ENCODE peak calls at places on chromosomes 2 and 18, in nine cellular contexts. One of them, this sample, is unnamed.

GRCh38 chr2:5453648-5454390 is 238.4 kb upstream of the SOX11 start:
- DNase-seq in astrocyte of the spinal cord: peak; percentile 82
- DNase-seq in mesenchymal stem cell: peak; percentile 67
- DNase-seq in right cardiac atrium: no peak
- DNase-seq in sigmoid colon: no peak
- DNase-seq in mammary epithelial cell: peak; percentile 26
- DNase-seq in left ventricle myocardium inferior: no peak
- DNase-seq in PC-9: no peak
- DNase-seq in cardiac fibroblast: no peak
- DNase-seq in this sample: peak; percentile 62

GRCh38 chr18:74929110-74929509 is 279.8 kb downstream of the PTGR3 start:
- DNase-seq in astrocyte of the spinal cord: no peak
- DNase-seq in mesenchymal stem cell: no peak
- DNase-seq in left ventricle myocardium inferior: no peak
- DNase-seq in mammary epithelial cell: no peak
- DNase-seq in cardiac fibroblast: no peak
- DNase-seq in PC-9: no peak
- DNase-seq in sigmoid colon: no peak
- DNase-seq in right cardiac atrium: peak; percentile 63
- DNase-seq in this sample: no peak

GRCh38 chr2:85811173-85811849 is 57.5 kb downstream of the ATOH8 start:
- DNase-seq in PC-9: no peak
- DNase-seq in mesenchymal stem cell: no peak
- DNase-seq in mammary epithelial cell: no peak
- DNase-seq in astrocyte of the spinal cord: peak; percentile 49
- DNase-seq in cardiac fibroblast: peak; percentile 66
- DNase-seq in right cardiac atrium: peak; percentile 93
- DNase-seq in left ventricle myocardium inferior: peak; percentile 63
- DNase-seq in sigmoid colon: no peak
- DNase-seq in this sample: peak; percentile 35

GRCh38 chr2:54083440-54083839 is 32.0 kb upstream of the ACYP2 start:
- DNase-seq in astrocyte of the spinal cord: peak; percentile 26
- DNase-seq in mesenchymal stem cell: peak; percentile 37
- DNase-seq in cardiac fibroblast: no peak
- DNase-seq in right cardiac atrium: no peak
- DNase-seq in sigmoid colon: no peak
- DNase-seq in PC-9: no peak
- DNase-seq in left ventricle myocardium inferior: no peak
- DNase-seq in mammary epithelial cell: no peak
- DNase-seq in this sample: peak; percentile 48

GRCh38 chr2:29963972-29964570 is 42.7 kb upstream of the ALK start:
- DNase-seq in left ventricle myocardium inferior: no peak
- DNase-seq in mammary epithelial cell: no peak
- DNase-seq in right cardiac atrium: no peak
- DNase-seq in mesenchymal stem cell: no peak
- DNase-seq in PC-9: no peak
- DNase-seq in sigmoid colon: no peak
- DNase-seq in astrocyte of the spinal cord: no peak
- DNase-seq in cardiac fibroblast: no peak
- DNase-seq in this sample: no peak

GRCh38 chr2:6081955-6082354 is 389.8 kb downstream of the SOX11 start:
- DNase-seq in cardiac fibroblast: no peak
- DNase-seq in astrocyte of the spinal cord: no peak
- DNase-seq in sigmoid colon: no peak
- DNase-seq in right cardiac atrium: no peak
- DNase-seq in mesenchymal stem cell: no peak
- DNase-seq in mammary epithelial cell: no peak
- DNase-seq in PC-9: no peak
- DNase-seq in left ventricle myocardium inferior: no peak
- DNase-seq in this sample: no peak

GRCh38 chr2:161422812-161423211 is 6.7 kb downstream of the TBR1 start:
- DNase-seq in astrocyte of the spinal cord: no peak
- DNase-seq in right cardiac atrium: no peak
- DNase-seq in cardiac fibroblast: no peak
- DNase-seq in left ventricle myocardium inferior: no peak
- DNase-seq in sigmoid colon: no peak
- DNase-seq in mammary epithelial cell: no peak
- DNase-seq in mesenchymal stem cell: no peak
- DNase-seq in PC-9: no peak
- DNase-seq in this sample: no peak

GRCh38 chr2:85523062-85523905 is 15.7 kb upstream of the MAT2A start:
- DNase-seq in cardiac fibroblast: no peak
- DNase-seq in sigmoid colon: no peak
- DNase-seq in mesenchymal stem cell: no peak
- DNase-seq in left ventricle myocardium inferior: no peak
- DNase-seq in astrocyte of the spinal cord: no peak
- DNase-seq in PC-9: no peak
- DNase-seq in right cardiac atrium: no peak
- DNase-seq in mammary epithelial cell: no peak
- DNase-seq in this sample: no peak

GRCh38 chr2:9847140-9847539 is 3.9 kb downstream of the TAF1B start:
- DNase-seq in left ventricle myocardium inferior: no peak
- DNase-seq in right cardiac atrium: no peak
- DNase-seq in mesenchymal stem cell: no peak
- DNase-seq in mammary epithelial cell: peak; percentile 17
- DNase-seq in astrocyte of the spinal cord: no peak
- DNase-seq in PC-9: peak; percentile 52
- DNase-seq in cardiac fibroblast: peak; percentile 19
- DNase-seq in sigmoid colon: no peak
- DNase-seq in this sample: peak; percentile 76

GRCh38 chr2:109285244-109285651 is 156.2 kb downstream of the SH3RF3 start:
- DNase-seq in mammary epithelial cell: no peak
- DNase-seq in right cardiac atrium: no peak
- DNase-seq in PC-9: no peak
- DNase-seq in left ventricle myocardium inferior: no peak
- DNase-seq in astrocyte of the spinal cord: peak; percentile 90
- DNase-seq in sigmoid colon: peak; percentile 39
- DNase-seq in mesenchymal stem cell: no peak
- DNase-seq in cardiac fibroblast: peak; percentile 31
- DNase-seq in this sample: peak; percentile 57

GRCh38 chr2:55000335-55000734 is 49.9 kb downstream of the RTN4 start:
- DNase-seq in right cardiac atrium: no peak
- DNase-seq in mesenchymal stem cell: no peak
- DNase-seq in cardiac fibroblast: no peak
- DNase-seq in sigmoid colon: no peak
- DNase-seq in PC-9: no peak
- DNase-seq in mammary epithelial cell: no peak
- DNase-seq in left ventricle myocardium inferior: no peak
- DNase-seq in astrocyte of the spinal cord: no peak
- DNase-seq in this sample: no peak

GRCh38 chr2:15201009-15201408 is 360.1 kb downstream of the NBAS start:
- DNase-seq in mesenchymal stem cell: no peak
- DNase-seq in sigmoid colon: no peak
- DNase-seq in right cardiac atrium: no peak
- DNase-seq in left ventricle myocardium inferior: no peak
- DNase-seq in PC-9: no peak
- DNase-seq in astrocyte of the spinal cord: no peak
- DNase-seq in cardiac fibroblast: no peak
- DNase-seq in mammary epithelial cell: no peak
- DNase-seq in this sample: no peak

GRCh38 chr2:45253151-45253550 is 243.9 kb upstream of the SIX2 start:
- DNase-seq in cardiac fibroblast: no peak
- DNase-seq in astrocyte of the spinal cord: no peak
- DNase-seq in PC-9: no peak
- DNase-seq in sigmoid colon: no peak
- DNase-seq in mesenchymal stem cell: no peak
- DNase-seq in right cardiac atrium: no peak
- DNase-seq in mammary epithelial cell: no peak
- DNase-seq in left ventricle myocardium inferior: no peak
- DNase-seq in this sample: no peak

GRCh38 chr18:13436596-13436995 is 218.0 kb downstream of the LDLRAD4 start:
- DNase-seq in astrocyte of the spinal cord: no peak
- DNase-seq in right cardiac atrium: no peak
- DNase-seq in PC-9: no peak
- DNase-seq in mammary epithelial cell: no peak
- DNase-seq in sigmoid colon: peak; percentile 60
- DNase-seq in cardiac fibroblast: no peak
- DNase-seq in mesenchymal stem cell: no peak
- DNase-seq in left ventricle myocardium inferior: no peak
- DNase-seq in this sample: no peak

GRCh38 chr2:165470351-165470750 is 853 bp downstream of the CSRNP3 start:
- DNase-seq in PC-9: no peak
- DNase-seq in mammary epithelial cell: no peak
- DNase-seq in sigmoid colon: no peak
- DNase-seq in right cardiac atrium: no peak
- DNase-seq in mesenchymal stem cell: no peak
- DNase-seq in left ventricle myocardium inferior: no peak
- DNase-seq in astrocyte of the spinal cord: no peak
- DNase-seq in cardiac fibroblast: no peak
- DNase-seq in this sample: no peak

GRCh38 chr18:36381075-36381474 is 83.6 kb downstream of the FHOD3 start:
- DNase-seq in sigmoid colon: no peak
- DNase-seq in mesenchymal stem cell: no peak
- DNase-seq in right cardiac atrium: no peak
- DNase-seq in left ventricle myocardium inferior: no peak
- DNase-seq in cardiac fibroblast: no peak
- DNase-seq in astrocyte of the spinal cord: peak; percentile 23
- DNase-seq in mammary epithelial cell: no peak
- DNase-seq in PC-9: no peak
- DNase-seq in this sample: no peak
- H3K4me3 ChIP-seq in sigmoid colon: no peak overlapping the region
- H3K4me3 ChIP-seq in mesenchymal stem cell: no peak overlapping the region
- H3K4me3 ChIP-seq in right cardiac atrium: no peak overlapping the region
- H3K4me3 ChIP-seq in left ventricle myocardium inferior: no peak overlapping the region
- H3K4me3 ChIP-seq in cardiac fibroblast: no peak overlapping the region
- H3K4me3 ChIP-seq in astrocyte of the spinal cord: no peak overlapping the region
- H3K4me3 ChIP-seq in mammary epithelial cell: no peak overlapping the region
- H3K4me3 ChIP-seq in PC-9: no peak overlapping the region
- H3K4me3 ChIP-seq in this sample: no peak overlapping the region

GRCh38 chr2:46701152-46701551 is 214.5 kb downstream of the MCFD2 start:
- DNase-seq in astrocyte of the spinal cord: peak; percentile 63
- DNase-seq in left ventricle myocardium inferior: no peak
- DNase-seq in PC-9: no peak
- DNase-seq in mammary epithelial cell: peak; percentile 13
- DNase-seq in right cardiac atrium: no peak
- DNase-seq in sigmoid colon: no peak
- DNase-seq in mesenchymal stem cell: peak; percentile 64
- DNase-seq in cardiac fibroblast: peak; percentile 58
- DNase-seq in this sample: peak; percentile 47
- H3K4me3 ChIP-seq in astrocyte of the spinal cord: peak overlapping the region; percentile 88
- H3K4me3 ChIP-seq in left ventricle myocardium inferior: peak overlapping the region; percentile 76
- H3K4me3 ChIP-seq in PC-9: peak overlapping the region; percentile 85
- H3K4me3 ChIP-seq in mammary epithelial cell: no peak overlapping the region
- H3K4me3 ChIP-seq in right cardiac atrium: peak overlapping the region; percentile 12
- H3K4me3 ChIP-seq in sigmoid colon: peak overlapping the region; percentile 84
- H3K4me3 ChIP-seq in mesenchymal stem cell: peak overlapping the region; percentile 90
- H3K4me3 ChIP-seq in cardiac fibroblast: peak overlapping the region; percentile 89
- H3K4me3 ChIP-seq in this sample: peak overlapping the region; percentile 89

GRCh38 chr18:69947361-69948106 is at the start of gene CD226:
- DNase-seq in sigmoid colon: no peak
- DNase-seq in mesenchymal stem cell: no peak
- DNase-seq in PC-9: no peak
- DNase-seq in left ventricle myocardium inferior: no peak
- DNase-seq in mammary epithelial cell: no peak
- DNase-seq in astrocyte of the spinal cord: no peak
- DNase-seq in right cardiac atrium: no peak
- DNase-seq in cardiac fibroblast: no peak
- DNase-seq in this sample: no peak
- H3K4me3 ChIP-seq in sigmoid colon: no peak within 1 kb of the TSS
- H3K4me3 ChIP-seq in mesenchymal stem cell: no peak within 1 kb of the TSS
- H3K4me3 ChIP-seq in PC-9: no peak within 1 kb of the TSS
- H3K4me3 ChIP-seq in left ventricle myocardium inferior: peak within 1 kb of the TSS; percentile 40
- H3K4me3 ChIP-seq in mammary epithelial cell: no peak within 1 kb of the TSS
- H3K4me3 ChIP-seq in astrocyte of the spinal cord: no peak within 1 kb of the TSS
- H3K4me3 ChIP-seq in right cardiac atrium: no peak within 1 kb of the TSS
- H3K4me3 ChIP-seq in cardiac fibroblast: no peak within 1 kb of the TSS
- H3K4me3 ChIP-seq in this sample: no peak within 1 kb of the TSS

GRCh38 chr2:207926133-207927076 is 98.9 kb downstream of the PLEKHM3 start:
- DNase-seq in cardiac fibroblast: peak; percentile 76
- DNase-seq in PC-9: no peak
- DNase-seq in mammary epithelial cell: peak; percentile 60
- DNase-seq in sigmoid colon: peak; percentile 90
- DNase-seq in left ventricle myocardium inferior: peak; percentile 25
- DNase-seq in astrocyte of the spinal cord: peak; percentile 52
- DNase-seq in mesenchymal stem cell: peak; percentile 94
- DNase-seq in right cardiac atrium: peak; percentile 69
- DNase-seq in this sample: peak; percentile 58

GRCh38 chr2:207919164-207919919 is 106.0 kb downstream of the PLEKHM3 start:
- DNase-seq in mammary epithelial cell: no peak
- DNase-seq in right cardiac atrium: no peak
- DNase-seq in mesenchymal stem cell: no peak
- DNase-seq in sigmoid colon: no peak
- DNase-seq in astrocyte of the spinal cord: no peak
- DNase-seq in left ventricle myocardium inferior: no peak
- DNase-seq in cardiac fibroblast: no peak
- DNase-seq in PC-9: no peak
- DNase-seq in this sample: no peak

GRCh38 chr2:207925601-207926000 is 99.7 kb downstream of the PLEKHM3 start:
- DNase-seq in sigmoid colon: no peak
- DNase-seq in mammary epithelial cell: no peak
- DNase-seq in left ventricle myocardium inferior: no peak
- DNase-seq in cardiac fibroblast: no peak
- DNase-seq in mesenchymal stem cell: no peak
- DNase-seq in astrocyte of the spinal cord: no peak
- DNase-seq in right cardiac atrium: no peak
- DNase-seq in PC-9: no peak
- DNase-seq in this sample: no peak

DNA sequence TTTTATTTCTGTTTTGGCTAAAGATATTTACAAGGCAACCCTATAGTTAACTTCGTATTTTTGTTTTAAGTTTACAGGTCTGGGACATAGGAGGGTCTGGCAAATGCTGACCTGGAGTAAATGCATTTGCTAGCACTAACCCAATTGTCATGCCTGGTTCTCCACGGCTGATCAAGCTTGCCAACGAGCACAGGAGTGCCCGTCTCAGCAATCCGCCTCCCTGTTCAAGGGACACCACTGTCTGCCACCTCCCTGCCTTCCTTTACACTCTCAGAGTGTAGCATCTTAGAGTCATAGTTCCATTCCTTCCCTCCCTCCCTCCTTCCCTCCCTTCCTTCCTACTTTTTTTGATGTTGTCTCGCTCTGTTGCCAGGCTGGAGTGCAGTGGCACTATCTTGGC is 104.6 kb downstream of the PLEKHM3 start:
- DNase-seq in cardiac fibroblast: no peak
- DNase-seq in mesenchymal stem cell: no peak
- DNase-seq in mammary epithelial cell: no peak
- DNase-seq in PC-9: no peak
- DNase-seq in astrocyte of the spinal cord: no peak
- DNase-seq in sigmoid colon: no peak
- DNase-seq in left ventricle myocardium inferior: no peak
- DNase-seq in right cardiac atrium: no peak
- DNase-seq in this sample: no peak
- H3K4me3 ChIP-seq in cardiac fibroblast: no peak overlapping the region
- H3K4me3 ChIP-seq in mesenchymal stem cell: no peak overlapping the region
- H3K4me3 ChIP-seq in mammary epithelial cell: no peak overlapping the region
- H3K4me3 ChIP-seq in PC-9: no peak overlapping the region
- H3K4me3 ChIP-seq in astrocyte of the spinal cord: no peak overlapping the region
- H3K4me3 ChIP-seq in sigmoid colon: no peak overlapping the region
- H3K4me3 ChIP-seq in left ventricle myocardium inferior: no peak overlapping the region
- H3K4me3 ChIP-seq in right cardiac atrium: no peak overlapping the region
- H3K4me3 ChIP-seq in this sample: no peak overlapping the region

This sample was measured in choroid plexus epithelial cell.